ENCODE peak calls at places on chromosomes 4 and X, in five cellular contexts. S is suprapubic skin, C is HCT116, V is K562, Z is stomach. D is an unnamed sample.

GRCh38 chrX:138008280-138008679 is 442.4 kb downstream of the ZIC3 start:
- DNase-seq in S (no peak), C (no peak), V (no peak), Z (no peak), D (no peak)

GRCh38 chrX:115571712-115572111 is 10.7 kb downstream of the PLS3 start:
- DNase-seq in S (no peak), C (no peak), V (no peak), Z (no peak), D (no peak)

GRCh38 chr4:8756816-8757215 is 114.8 kb downstream of the HMX1 start:
- DNase-seq in S (peak), C (no peak), V (no peak), Z (no peak), D (peak)

GRCh38 chr4:6992728-6993655 is 50.2 kb upstream of the TADA2B start:
- DNase-seq in S (no peak), C (no peak), V (no peak), Z (peak), D (no peak)

GRCh38 chr4:54575919-54576318 is 81.8 kb upstream of the KIT start:
- DNase-seq in S (no peak), C (no peak), V (no peak), Z (no peak), D (no peak)

GRCh38 chrX:83916525-83916924 is 55.6 kb downstream of the CYLC1 start:
- DNase-seq in S (no peak), C (no peak), V (peak), Z (no peak), D (no peak)

GRCh38 chrX:102345916-102346315 is 93.9 kb downstream of the NXF2B start:
- DNase-seq in S (peak), C (no peak), V (peak), Z (peak), D (peak)

GRCh38 chr4:6929339-6929734 is 19.7 kb downstream of the TBC1D14 start:
- DNase-seq in S (no peak), C (no peak), V (no peak), Z (no peak), D (no peak)

GRCh38 chr4:25308761-25309160 is 3.8 kb upstream of the ZCCHC4 start:
- DNase-seq in S (no peak), C (no peak), V (no peak), Z (no peak), D (no peak)

GRCh38 chr4:183100827-183101226 is 1.8 kb downstream of the WWC2 start:
- DNase-seq in S (no peak), C (no peak), V (no peak), Z (no peak), D (no peak)

GRCh38 chrX:39688576-39689373 is 409.0 kb downstream of the BCOR start:
- DNase-seq in S (no peak), C (no peak), V (peak), Z (peak), D (peak)

GRCh38 chrX:51891821-51892551 is 1.4 kb upstream of the MAGED1 start:
- DNase-seq in S (peak), C (no peak), V (no peak), Z (no peak), D (peak)

GRCh38 chr4:162645381-162645780 is 481.6 kb upstream of the FSTL5 start:
- DNase-seq in S (no peak), C (no peak), V (no peak), Z (no peak), D (no peak)

GRCh38 chrX:13091111-13091765 is 46.8 kb upstream of the FAM9C start:
- DNase-seq in S (no peak), C (no peak), V (no peak), Z (no peak), D (no peak)

GRCh38 chr4:101044766-101045165 is 302.6 kb downstream of the PPP3CA start:
- DNase-seq in S (no peak), C (no peak), V (no peak), Z (no peak), D (no peak)

GRCh38 chrX:130413415-130413814 is 11.6 kb downstream of the RBMX2 start:
- DNase-seq in S (no peak), C (no peak), V (no peak), Z (no peak), D (no peak)

GRCh38 chr4:589219-589963 is 13.3 kb upstream of the TMEM271 start:
- DNase-seq in S (no peak), C (no peak), V (no peak), Z (no peak), D (no peak)

GRCh38 chr4:75046226-75046625 is 113.3 kb downstream of the PARM1 start:
- DNase-seq in S (no peak), C (no peak), V (no peak), Z (no peak), D (no peak)

GRCh38 chr4:100494166-100494565 is 23.7 kb downstream of the EMCN start:
- DNase-seq in S (no peak), C (no peak), V (no peak), Z (no peak), D (no peak)

GRCh38 chrX:42247241-42247640 is 323.9 kb upstream of the CASK start:
- DNase-seq in S (no peak), C (no peak), V (no peak), Z (no peak), D (no peak)

GRCh38 chr4:90030953-90031352 is 96.2 kb upstream of the CCSER1 start:
- DNase-seq in S (no peak), C (peak), V (no peak), Z (no peak), D (no peak)

GRCh38 chr4:8641931-8642650 is 49.5 kb downstream of the CPZ start:
- DNase-seq in S (no peak), C (no peak), V (no peak), Z (no peak), D (peak)

GRCh38 chr4:84803720-84804119 is 162.8 kb downstream of the WDFY3 start:
- DNase-seq in S (no peak), C (no peak), V (no peak), Z (no peak), D (no peak)

GRCh38 chr4:48268956-48269860 is at the start of gene TEC:
- DNase-seq in S (peak), C (peak), V (peak), Z (peak), D (peak)

GRCh38 chr4:76781698-76782595 is 116.0 kb downstream of the SOWAHB start:
- DNase-seq in S (no peak), C (peak), V (no peak), Z (no peak), D (no peak)
- TF ChIP-seq POLR2A in S (no peak), C (no peak), V (no peak), Z (no peak), D (no peak)

DNA sequence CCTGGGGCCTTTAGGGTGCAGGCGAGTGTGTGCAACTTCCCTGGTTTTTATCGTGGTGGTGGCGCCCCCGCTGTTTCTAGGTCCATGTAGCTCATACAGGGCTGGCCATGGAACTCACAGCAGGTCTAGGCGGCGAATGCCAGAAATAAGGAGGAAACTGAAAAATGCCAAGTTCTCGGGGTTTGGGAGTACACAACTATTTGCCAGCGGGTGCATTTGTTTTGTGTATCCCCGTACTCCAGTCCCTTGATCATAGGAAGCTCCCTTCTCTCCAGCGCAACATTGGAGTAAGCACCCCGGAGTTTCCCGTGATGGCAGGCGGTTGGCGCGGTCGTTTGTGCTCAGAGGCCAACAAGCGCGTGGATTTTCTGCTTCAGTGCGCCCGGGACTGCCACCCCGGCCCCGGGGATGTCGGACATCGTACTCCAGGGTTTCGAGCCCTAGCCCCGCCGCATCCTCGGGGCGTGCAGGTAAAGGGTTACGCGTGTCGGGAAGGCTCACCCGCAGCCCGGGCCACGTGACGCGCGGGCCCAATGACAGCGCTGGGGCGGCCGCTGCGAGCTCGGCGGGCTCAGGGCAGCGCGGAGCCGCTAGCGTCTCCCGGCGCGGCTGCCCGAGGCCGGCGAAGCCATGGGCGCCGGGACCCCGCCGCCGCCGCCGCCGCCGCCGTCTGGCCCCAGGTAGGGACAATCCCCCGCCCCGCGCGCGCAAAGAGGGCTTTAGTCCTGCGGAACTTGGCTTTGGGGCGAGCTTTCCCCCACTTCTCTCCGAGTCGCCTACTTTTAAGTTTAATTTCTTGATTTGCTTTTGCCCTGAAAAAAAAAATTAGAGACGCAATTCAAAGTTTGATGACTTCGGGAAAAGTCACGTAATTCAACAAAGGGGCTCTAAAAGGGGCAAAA is 209.1 kb downstream of the NWD2 start:
- DNase-seq in S (peak), C (no peak), V (peak), Z (peak), D (peak)
- TF ChIP-seq POLR2AphosphoS5 in S (no peak), C (no peak), V (no peak), Z (peak), D (no peak)

DNA sequence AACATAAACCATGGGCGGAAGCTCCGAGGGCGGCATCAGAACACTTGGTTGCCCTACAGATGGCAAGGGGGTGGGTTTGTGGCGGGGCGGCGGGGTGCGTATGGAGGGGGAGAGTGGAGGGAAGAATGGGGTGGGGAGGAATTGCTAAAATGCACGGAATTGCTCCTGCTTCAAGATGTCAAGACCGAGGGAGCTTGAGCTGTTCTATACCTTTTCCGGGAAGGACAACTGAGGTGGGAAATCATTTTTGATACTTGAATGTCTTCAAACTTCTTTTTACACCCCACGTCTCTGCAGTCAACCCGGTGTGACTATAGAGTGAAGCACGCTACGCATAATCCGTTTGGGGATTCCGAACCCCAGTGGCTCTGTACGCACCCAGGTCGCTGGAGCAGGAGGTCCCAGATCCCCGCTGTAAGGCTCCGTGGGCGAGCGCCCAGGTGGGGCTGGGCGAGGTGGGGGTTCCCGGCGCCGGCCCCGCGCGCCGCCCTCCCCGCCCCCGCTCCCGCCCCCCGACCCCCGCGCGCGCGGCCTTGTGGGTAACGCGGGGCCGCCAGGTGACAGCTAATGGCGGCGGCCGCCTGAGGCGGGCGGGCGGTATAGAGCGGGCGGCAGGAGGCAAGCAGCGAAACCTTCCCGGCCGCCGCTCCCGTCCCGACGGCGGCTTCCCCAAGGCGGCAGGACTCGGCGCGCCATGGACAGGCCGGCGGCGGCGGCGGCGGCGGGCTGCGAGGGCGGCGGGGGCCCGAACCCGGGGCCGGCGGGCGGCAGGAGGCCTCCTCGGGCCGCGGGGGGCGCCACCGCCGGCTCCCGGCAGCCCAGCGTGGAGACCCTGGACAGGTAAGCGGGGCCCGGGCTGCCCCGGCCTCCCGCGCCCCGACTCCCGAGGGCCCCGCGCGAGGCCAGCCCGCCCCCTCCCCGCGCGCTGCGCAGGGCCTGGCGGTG is at the start of gene MTMR1:
- DNase-seq in S (no peak), C (no peak), V (peak), Z (peak), D (peak)
- TF ChIP-seq POLR2A in S (no peak), C (peak), V (no peak), Z (no peak), D (no peak)

GRCh38 chrX:154437971-154438893 is 1.3 kb downstream of the GDI1 start:
- DNase-seq in S (no peak), C (no peak), V (no peak), Z (no peak), D (no peak)

GRCh38 chrX:154436290-154436596 is 711 bp upstream of the GDI1 start:
- DNase-seq in S (peak), C (no peak), V (no peak), Z (no peak), D (no peak)

GRCh38 chrX:154437398-154437752 is 421 bp downstream of the GDI1 start:
- DNase-seq in S (peak), C (no peak), V (no peak), Z (no peak), D (no peak)

GRCh38 chrX:154435171-154435733 is 1.7 kb upstream of the GDI1 start:
- DNase-seq in S (peak), C (no peak), V (no peak), Z (no peak), D (no peak)

DNA sequence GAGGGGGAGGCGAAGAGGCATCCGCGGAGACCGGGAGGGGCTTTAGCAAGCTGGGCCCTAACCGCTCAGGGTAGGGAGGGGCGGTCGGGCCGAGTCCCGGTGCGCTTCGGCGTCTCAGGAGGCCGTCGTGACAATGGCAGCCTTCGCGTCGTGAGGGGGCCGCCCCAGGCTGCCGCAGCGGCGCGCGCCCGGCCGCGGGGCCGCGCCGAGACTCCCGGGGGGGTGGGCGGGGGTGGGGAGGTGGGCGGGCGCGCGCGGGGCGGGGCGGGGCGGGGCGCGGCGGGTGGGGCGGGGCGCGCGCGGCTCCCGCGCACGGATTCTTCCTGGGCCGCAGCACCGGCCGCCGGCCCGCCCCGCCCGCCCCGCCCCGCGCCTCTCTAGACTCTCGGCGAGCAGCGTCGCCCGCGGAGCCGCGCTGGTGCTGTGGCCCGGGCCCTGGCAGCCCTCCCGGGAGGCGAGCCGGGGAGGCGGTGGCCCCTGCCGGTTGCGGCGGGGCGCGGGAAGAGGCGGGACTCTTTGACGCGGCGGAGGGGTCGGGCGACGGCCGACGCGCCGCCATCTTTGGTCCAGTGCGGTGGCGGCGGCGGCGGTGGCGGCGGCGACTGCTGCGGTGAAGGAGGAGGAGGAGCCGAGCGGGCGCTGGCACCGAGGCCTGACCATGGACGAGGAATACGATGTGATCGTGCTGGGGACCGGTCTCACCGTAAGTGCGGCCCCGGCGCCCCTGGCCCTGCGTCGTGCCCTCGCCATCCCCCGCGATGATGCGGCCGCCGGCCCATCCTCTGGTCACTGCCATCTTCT is at the start of gene GDI1:
- DNase-seq in S (peak), C (no peak), V (peak), Z (peak), D (peak)
- TF ChIP-seq POLR2AphosphoS5 in S (no peak), C (peak), V (no peak), Z (peak), D (peak)

GRCh38 chr4:98143001-98143899 is at the start of gene STPG2:
- DNase-seq in S (peak), C (peak), V (peak), Z (peak), D (peak)
- TF ChIP-seq POLR2A in S (peak), C (peak), V (no peak), Z (no peak), D (peak)

DNA sequence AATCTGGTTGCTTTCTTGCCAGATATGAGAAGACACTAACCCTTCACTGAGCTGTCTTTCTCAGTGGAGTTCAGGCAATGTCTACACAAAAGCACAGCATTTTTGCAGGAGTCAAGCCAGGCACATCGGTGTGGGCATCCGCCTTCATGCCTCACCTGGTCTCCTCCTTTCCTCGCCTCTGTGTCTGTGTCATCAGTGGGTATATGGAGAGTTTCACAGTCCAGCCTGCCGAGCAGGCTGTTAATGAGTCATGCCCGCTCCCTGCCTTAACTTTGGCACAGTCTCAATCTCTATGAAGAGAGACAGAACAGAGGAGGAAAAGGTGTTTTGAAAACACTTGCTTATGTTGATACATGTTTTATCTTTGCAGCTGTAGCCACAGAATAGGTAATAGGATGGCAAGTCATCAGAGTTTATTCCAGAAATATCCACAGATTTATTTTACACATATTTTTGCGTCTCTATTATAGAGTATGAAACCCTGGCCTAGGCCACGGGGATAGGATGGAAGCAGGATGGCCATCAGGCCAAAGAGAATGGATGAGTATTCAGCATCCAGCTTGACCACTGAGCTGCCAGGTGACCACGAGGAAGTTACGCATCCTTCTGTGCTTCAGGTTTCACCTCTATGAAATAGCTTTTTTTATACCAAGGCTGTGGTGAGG is 32.8 kb upstream of the MAML3 start:
- DNase-seq in S (no peak), C (peak), V (no peak), Z (peak), D (peak)
- TF ChIP-seq POLR2AphosphoS5 in S (no peak), C (no peak), V (no peak), Z (peak), D (peak)

DNA sequence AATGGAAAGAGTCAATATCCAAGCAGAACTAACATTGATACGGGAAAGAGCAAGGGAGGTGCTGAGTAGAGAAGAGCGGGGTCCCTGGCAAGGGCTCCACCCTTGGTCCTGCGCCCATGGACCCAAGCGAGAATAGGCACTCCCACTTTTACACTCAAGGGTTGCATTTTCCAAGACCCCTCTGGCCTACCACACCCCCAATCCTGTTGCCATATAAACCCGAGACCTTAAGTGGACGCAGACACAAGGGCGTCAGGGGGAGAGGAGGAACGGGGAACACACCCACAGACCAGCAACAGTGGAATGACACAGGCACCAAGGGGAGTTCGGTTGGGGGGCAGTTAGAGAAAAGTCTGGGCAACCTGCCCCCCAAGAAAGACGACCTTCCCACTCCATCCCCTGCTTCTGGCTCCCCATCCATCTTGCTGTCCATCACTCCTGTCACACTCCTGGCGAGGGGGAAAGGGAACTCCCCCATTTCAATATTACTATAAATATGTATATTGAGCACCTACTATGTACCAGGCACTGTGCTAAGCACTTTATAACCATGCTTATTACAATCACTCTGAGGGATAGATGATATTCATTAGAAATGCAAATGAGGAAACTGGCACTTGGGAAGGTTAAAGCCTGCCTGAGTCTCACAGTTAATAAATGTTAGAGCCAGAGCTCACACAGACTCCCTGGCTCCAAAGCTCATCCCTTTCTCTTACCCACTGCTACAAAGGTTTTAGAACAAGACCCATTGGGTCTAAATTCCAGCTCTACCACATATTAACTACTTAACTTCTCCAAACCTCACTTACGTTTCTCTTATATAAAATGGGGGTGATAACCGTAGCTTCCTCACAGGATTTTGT is 51.7 kb downstream of the SCD5 start:
- DNase-seq in S (no peak), C (no peak), V (no peak), Z (no peak), D (no peak)
- TF ChIP-seq POLR2A in S (no peak), C (no peak), V (peak), Z (no peak), D (no peak)

GRCh38 chrX:10015711-10016515 is 48.8 kb downstream of the CLDN34 start:
- DNase-seq in S (peak), C (no peak), V (no peak), Z (no peak), D (peak)

GRCh38 chrX:10011991-10012390 is 44.8 kb downstream of the CLDN34 start:
- DNase-seq in S (no peak), C (no peak), V (no peak), Z (no peak), D (peak)

GRCh38 chrX:10012776-10013175 is 45.6 kb downstream of the CLDN34 start:
- DNase-seq in S (no peak), C (no peak), V (no peak), Z (no peak), D (peak)

GRCh38 chrX:10016516-10017132 is 49.5 kb downstream of the CLDN34 start:
- DNase-seq in S (no peak), C (no peak), V (no peak), Z (no peak), D (peak)

GRCh38 chrX:10014462-10015373 is 47.6 kb downstream of the CLDN34 start:
- DNase-seq in S (peak), C (peak), V (peak), Z (peak), D (peak)
- TF ChIP-seq POLR2AphosphoS5 in S (no peak), C (no peak), V (no peak), Z (peak), D (peak)

D was measured in sigmoid colon.